ENCODE peak calls at places on chromosomes 12 and 14, in five cellular contexts. S is iPS-NIHi11; J is testis; R is GM19239; Q is stimulated activated CD4-positive, alpha-beta T cell treated with anti-CD3 and anti-CD28 coated beads, Interleukin-2, amount 100 ng/mL, for 24 hours. C is an unnamed sample.

GRCh38 chr12:131311764-131312163 is 358.1 kb downstream of the ADGRD1 start:
- DNase-seq in J (no peak), S (no peak), R (no peak), Q (no peak), C (no peak)

GRCh38 chr12:126558810-126559209 is 1493.6 kb downstream of the AACS start:
- DNase-seq in Q (no peak), R (no peak), J (no peak), S (no peak), C (no peak)

GRCh38 chr12:15956413-15957185 is 45.5 kb downstream of the DERA start:
- DNase-seq in J (no peak), R (no peak), Q (no peak), S (peak), C (no peak)

GRCh38 chr14:99884834-99885648 is 91.8 kb downstream of the EML1 start:
- DNase-seq in Q (no peak), R (peak), J (peak), S (peak), C (peak)

GRCh38 chr14:54182419-54183040 is 214.3 kb upstream of the CDKN3 start:
- DNase-seq in R (no peak), S (no peak), Q (no peak), J (no peak), C (no peak)

GRCh38 chr12:59820594-59821011 is 224.8 kb downstream of the SLC16A7 start:
- DNase-seq in S (no peak), J (no peak), Q (no peak), R (no peak), C (no peak)

GRCh38 chr12:100733817-100734593 is 60.6 kb upstream of the ANO4 start:
- DNase-seq in R (no peak), S (peak), J (no peak), Q (no peak), C (no peak)

GRCh38 chr14:79318371-79318770 is 892.9 kb downstream of the DIO2 start:
- DNase-seq in Q (no peak), S (no peak), R (no peak), J (no peak), C (no peak)

GRCh38 chr14:92646952-92647461 is 101.4 kb downstream of the LGMN start:
- DNase-seq in Q (no peak), J (no peak), R (no peak), S (no peak), C (peak)

GRCh38 chr12:80175307-80175930 is 76.1 kb downstream of the OTOGL start:
- DNase-seq in J (no peak), S (no peak), Q (no peak), R (no peak), C (no peak)

GRCh38 chr12:106897082-106897481 is 58.6 kb upstream of the TMEM263 start:
- DNase-seq in S (no peak), Q (no peak), J (no peak), R (no peak), C (no peak)

GRCh38 chr14:55846852-55847471 is 267.0 kb downstream of the KTN1 start:
- DNase-seq in S (no peak), R (no peak), J (no peak), Q (no peak), C (no peak)

GRCh38 chr14:92724516-92725340 is 23.7 kb downstream of the LGMN start:
- DNase-seq in J (no peak), S (no peak), Q (no peak), R (no peak), C (no peak)

GRCh38 chr12:12319501-12320322 is 30.3 kb downstream of the MANSC1 start:
- DNase-seq in R (no peak), S (no peak), J (no peak), Q (no peak), C (peak)

GRCh38 chr12:96020314-96021003 is 14.9 kb downstream of the LTA4H start:
- DNase-seq in J (no peak), Q (no peak), S (no peak), R (no peak), C (no peak)

GRCh38 chr12:70466753-70467152 is 100.7 kb downstream of the KCNMB4 start:
- DNase-seq in J (no peak), S (no peak), R (no peak), Q (no peak), C (no peak)

GRCh38 chr14:24435998-24436354 is 6.2 kb downstream of the KHNYN start:
- DNase-seq in R (no peak), S (no peak), J (no peak), Q (no peak), C (no peak)

C was measured in fibroblast of the conjunctiva.